ENCODE peak calls at places on chromosomes 3 and 15, in eight cellular contexts. L is Right ventricle myocardium superior; F is substantia nigra; C is nucleus accumbens; Q is naive thymus-derived CD4-positive, alpha-beta T cell; I is CD8-positive, alpha-beta memory T cell; U is midbrain; H is tibial artery. X is an unnamed sample.

GRCh38 chr15:73153447-73153846 is 101.2 kb downstream of the NEO1 start:
- DNase-seq in C (no peak), F (no peak), U (no peak), L (no peak), Q (no peak), H (no peak), I (no peak), X (no peak)

GRCh38 chr3:79361748-79362378 is 405.9 kb downstream of the ROBO1 start:
- DNase-seq in H (no peak), C (no peak), Q (no peak), F (no peak), U (peak), L (no peak), I (no peak), X (no peak)

GRCh38 chr3:73656241-73656890 is 31.6 kb upstream of the PDZRN3 start:
- DNase-seq in Q (no peak), L (no peak), I (no peak), U (no peak), C (no peak), H (no peak), F (no peak), X (no peak)

GRCh38 chr3:133540896-133541674 is 32.4 kb upstream of the CDV3 start:
- DNase-seq in I (no peak), L (no peak), F (no peak), Q (no peak), U (no peak), C (no peak), H (no peak), X (no peak)

GRCh38 chr15:96047255-96047931 is 283.1 kb upstream of the NR2F2 start:
- DNase-seq in H (no peak), U (no peak), C (no peak), L (no peak), I (no peak), F (no peak), Q (no peak), X (no peak)

GRCh38 chr3:66740260-66740659 is 239.4 kb upstream of the LRIG1 start:
- DNase-seq in U (no peak), F (no peak), C (no peak), L (no peak), H (no peak), I (no peak), Q (no peak), X (no peak)

GRCh38 chr3:102443021-102443420 is 8.2 kb downstream of the ZPLD1 start:
- DNase-seq in C (no peak), F (no peak), I (no peak), L (no peak), U (no peak), H (no peak), Q (no peak), X (no peak)

GRCh38 chr3:131796558-131796957 is 238.3 kb downstream of the CPNE4 start:
- DNase-seq in U (no peak), L (no peak), H (no peak), C (peak), F (no peak), Q (peak), I (no peak), X (no peak)

GRCh38 chr15:61660579-61660978 is 399.7 kb downstream of the VPS13C start:
- DNase-seq in L (no peak), F (no peak), U (no peak), Q (no peak), H (no peak), C (no peak), I (no peak), X (no peak)

GRCh38 chr3:143763568-143764162 is 84.6 kb downstream of the SLC9A9 start:
- DNase-seq in U (peak), I (no peak), L (no peak), F (no peak), H (no peak), Q (peak), C (no peak), X (no peak)

GRCh38 chr3:13891492-13892073 is 11.7 kb upstream of the WNT7A start:
- DNase-seq in F (no peak), Q (peak), C (no peak), L (no peak), H (no peak), U (no peak), I (no peak), X (no peak)

GRCh38 chr15:38868326-38869114 is 303.9 kb upstream of the RASGRP1 start:
- DNase-seq in L (peak), F (no peak), I (no peak), Q (no peak), C (no peak), H (peak), U (no peak), X (no peak)

GRCh38 chr3:157475921-157476395 is 27.3 kb downstream of the VEPH1 start:
- DNase-seq in Q (no peak), I (no peak), L (no peak), C (no peak), U (no peak), F (no peak), H (no peak), X (no peak)

GRCh38 chr3:67564008-67564407 is 90.4 kb downstream of the SUCLG2 start:
- DNase-seq in H (no peak), F (no peak), L (no peak), U (no peak), I (no peak), C (no peak), Q (no peak), X (no peak)

GRCh38 chr3:157135671-157136396 is 24.1 kb downstream of the CCNL1 start:
- DNase-seq in H (no peak), L (no peak), F (no peak), C (no peak), I (no peak), Q (no peak), U (peak), X (no peak)